ENCODE peak calls at places on chromosome 21, in nine cellular contexts. K is AG10803; G is thoracic aorta; D is OCI-LY7; L is heart left ventricle; Z is CD4-positive, CD25-positive, alpha-beta regulatory T cell; I is choroid plexus epithelial cell; N is suprapubic skin; S is HCT116. U is an unnamed sample.

GRCh38 chr21:25307489-25307888 is 299.8 kb downstream of the MRPL39 start:
- DNase-seq in L (no peak), K (peak; percentile 51), D (no peak), I (no peak), G (no peak), N (no peak), Z (no peak), S (no peak), U (no peak)

GRCh38 chr21:41228006-41228370 is 60.0 kb downstream of the BACE2 start:
- DNase-seq in Z (no peak), N (no peak), S (no peak), G (no peak), L (no peak), I (no peak), D (no peak), K (no peak), U (peak; percentile 70)

GRCh38 chr21:30227633-30228404 is 11.9 kb upstream of the CLDN8 start:
- DNase-seq in L (no peak), Z (no peak), I (peak; percentile 98), D (no peak), S (no peak), N (no peak), G (no peak), K (peak; percentile 86), U (no peak)

GRCh38 chr21:38219049-38219628 is 37.7 kb upstream of the KCNJ15 start:
- DNase-seq in Z (peak; percentile 59), I (peak; percentile 90), K (peak; percentile 76), S (peak; percentile 21), D (peak; percentile 53), L (peak; percentile 68), G (peak; percentile 54), N (peak; percentile 87), U (peak; percentile 67)

GRCh38 chr21:44375686-44376320 is 22.4 kb downstream of the TRPM2 start:
- DNase-seq in G (no peak), Z (no peak), N (no peak), L (no peak), S (no peak), I (no peak), D (no peak), K (no peak), U (no peak)

GRCh38 chr21:27269646-27270045 is 302.8 kb upstream of the ADAMTS5 start:
- DNase-seq in L (no peak), D (no peak), S (no peak), K (peak; percentile 93), Z (no peak), N (no peak), G (no peak), I (peak; percentile 95), U (no peak)

GRCh38 chr21:44532165-44532564 is 7.8 kb downstream of the KRTAP10-1 start:
- DNase-seq in N (no peak), I (no peak), K (no peak), G (no peak), S (no peak), L (peak; percentile 11), Z (no peak), D (no peak), U (no peak)

GRCh38 chr21:28445081-28445830 is 547.4 kb downstream of the LTN1 start:
- DNase-seq in G (no peak), K (peak; percentile 77), Z (no peak), S (no peak), I (peak; percentile 64), D (no peak), N (no peak), L (no peak), U (no peak)

GRCh38 chr21:28473530-28474225 is 519.0 kb downstream of the LTN1 start:
- DNase-seq in D (no peak), G (no peak), S (no peak), Z (no peak), L (no peak), K (peak; percentile 55), I (peak; percentile 77), N (no peak), U (no peak)

GRCh38 chr21:28442624-28443023 is 550.1 kb downstream of the LTN1 start:
- DNase-seq in Z (no peak), K (peak; percentile 97), L (no peak), N (no peak), S (no peak), G (no peak), I (peak; percentile 90), D (no peak), U (no peak)

GRCh38 chr21:28357743-28358142 is 634.9 kb downstream of the LTN1 start:
- DNase-seq in S (no peak), K (no peak), N (no peak), G (no peak), Z (no peak), I (peak; percentile 39), L (no peak), D (no peak), U (no peak)

DNA sequence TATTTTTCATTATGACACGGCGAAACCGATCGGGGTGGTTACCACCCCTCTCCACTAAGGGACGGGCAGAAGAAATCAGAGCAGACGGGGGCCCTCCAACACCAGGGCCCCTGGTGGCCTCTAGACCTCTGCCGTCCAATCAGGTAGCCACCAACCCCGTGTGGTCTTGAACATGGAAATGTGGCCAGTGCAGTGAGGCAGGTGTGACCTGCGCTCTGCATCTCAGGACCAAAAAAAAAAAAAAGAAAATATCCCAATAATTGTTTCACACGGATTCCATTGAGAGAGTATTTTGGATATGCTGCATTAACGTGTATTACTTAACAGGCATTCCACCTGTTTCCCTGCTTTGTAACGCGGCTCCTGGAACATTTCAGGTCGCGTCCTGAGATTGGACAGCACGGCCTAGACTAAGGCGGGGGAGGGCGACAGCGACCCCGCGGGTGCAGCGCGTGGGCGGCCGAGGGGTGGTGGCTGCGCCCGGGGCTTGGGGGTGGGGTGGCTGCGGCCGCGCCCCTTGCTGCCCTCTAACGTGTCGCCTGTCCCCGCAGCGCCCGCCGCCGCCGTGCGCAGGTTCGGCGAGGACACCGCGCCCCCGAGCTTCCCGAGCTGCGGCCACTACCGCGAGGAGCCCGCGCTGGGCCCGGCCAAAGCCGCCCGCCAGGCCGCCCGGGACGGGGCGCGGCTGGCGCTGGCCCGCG is 48.3 kb downstream of the SIM2 start:
- DNase-seq in Z (no peak), S (no peak), L (no peak), I (no peak), G (no peak), K (no peak), D (no peak), N (no peak), U (no peak)
- H3K4me3 ChIP-seq in Z (no peak overlapping the region), S (no peak overlapping the region), L (peak overlapping the region; percentile 44), I (peak overlapping the region; percentile 55), G (peak overlapping the region; percentile 44), K (peak overlapping the region; percentile 27), D (no peak overlapping the region), N (peak overlapping the region; percentile 48), U (no peak overlapping the region)

GRCh38 chr21:32576011-32576410 is 9.3 kb downstream of the TCP10L start:
- DNase-seq in S (no peak), K (no peak), Z (no peak), L (no peak), N (peak; percentile 56), D (no peak), G (no peak), I (no peak), U (no peak)

GRCh38 chr21:32572574-32573420 is 12.5 kb downstream of the TCP10L start:
- DNase-seq in L (no peak), Z (no peak), G (no peak), S (no peak), N (peak; percentile 77), K (no peak), D (peak; percentile 44), I (no peak), U (no peak)

GRCh38 chr21:32570456-32570855 is 14.9 kb downstream of the TCP10L start:
- DNase-seq in Z (no peak), I (no peak), D (no peak), S (no peak), L (no peak), G (no peak), K (no peak), N (no peak), U (no peak)

GRCh38 chr21:32578107-32578691 is 7.1 kb downstream of the TCP10L start:
- DNase-seq in D (peak; percentile 17), S (peak; percentile 18), G (no peak), I (peak; percentile 39), Z (peak; percentile 11), L (no peak), N (no peak), K (peak; percentile 5), U (peak; percentile 56)

DNA sequence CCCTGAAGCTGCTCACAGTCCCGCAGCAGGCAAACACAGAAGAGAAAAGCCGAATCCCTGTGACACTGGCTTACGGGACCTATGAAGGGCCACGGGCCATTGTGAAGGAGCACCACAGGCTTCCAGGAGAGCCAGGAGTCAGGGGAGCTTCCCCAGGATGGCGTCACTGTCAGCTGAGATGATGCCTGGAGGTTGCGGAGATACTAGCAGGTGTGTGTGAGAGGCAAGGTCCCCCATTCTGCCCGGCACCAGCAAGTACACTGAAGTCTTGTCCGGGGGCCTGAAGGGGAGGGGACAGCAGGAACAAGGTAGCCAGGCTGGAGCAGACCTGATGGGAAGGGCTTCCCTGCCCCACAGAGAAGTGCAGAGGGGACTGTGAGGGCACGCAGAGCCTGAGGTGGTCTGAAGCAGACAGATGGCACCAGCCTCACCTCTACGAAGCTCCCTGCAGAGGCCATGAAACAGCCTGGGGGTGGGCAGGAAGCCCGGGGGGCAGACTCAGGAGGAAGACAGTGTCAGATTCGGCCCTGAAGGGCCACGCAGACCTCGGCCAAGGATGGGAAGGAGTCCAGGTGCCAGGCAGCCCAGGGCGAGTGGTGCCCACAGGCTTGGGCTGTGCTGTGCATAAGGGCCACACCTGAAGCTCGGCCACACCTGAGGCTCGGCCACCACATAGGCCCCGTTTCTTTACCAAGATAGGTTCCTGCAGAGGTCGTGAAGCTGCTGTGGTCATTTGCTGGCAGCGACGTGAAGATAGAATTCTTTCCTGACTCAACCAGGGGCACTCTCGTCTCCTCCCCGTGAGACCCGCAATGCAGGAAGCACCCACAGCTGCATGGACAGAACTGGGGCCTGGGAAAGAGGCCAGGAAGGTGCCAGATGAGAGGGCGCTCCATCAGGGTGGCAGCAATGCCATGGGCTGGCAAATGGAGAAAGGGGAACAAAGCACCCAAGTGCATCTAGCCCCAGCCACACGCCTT is 10.1 kb downstream of the TCP10L start:
- DNase-seq in L (no peak), I (no peak), N (peak; percentile 41), G (no peak), S (no peak), K (no peak), Z (no peak), D (no peak), U (no peak)
- H3K4me3 ChIP-seq in L (no peak overlapping the region), I (no peak overlapping the region), N (no peak overlapping the region), G (no peak overlapping the region), S (no peak overlapping the region), K (no peak overlapping the region), Z (no peak overlapping the region), D (no peak overlapping the region), U (no peak overlapping the region)

GRCh38 chr21:15007716-15008296 is 57.0 kb downstream of the NRIP1 start:
- DNase-seq in I (no peak), G (no peak), N (no peak), Z (no peak), L (no peak), K (no peak), D (no peak), S (no peak), U (no peak)
- H3K4me3 ChIP-seq in I (no peak overlapping the region), G (no peak overlapping the region), N (no peak overlapping the region), Z (no peak overlapping the region), L (no peak overlapping the region), K (no peak overlapping the region), D (no peak overlapping the region), S (no peak overlapping the region), U (no peak overlapping the region)

DNA sequence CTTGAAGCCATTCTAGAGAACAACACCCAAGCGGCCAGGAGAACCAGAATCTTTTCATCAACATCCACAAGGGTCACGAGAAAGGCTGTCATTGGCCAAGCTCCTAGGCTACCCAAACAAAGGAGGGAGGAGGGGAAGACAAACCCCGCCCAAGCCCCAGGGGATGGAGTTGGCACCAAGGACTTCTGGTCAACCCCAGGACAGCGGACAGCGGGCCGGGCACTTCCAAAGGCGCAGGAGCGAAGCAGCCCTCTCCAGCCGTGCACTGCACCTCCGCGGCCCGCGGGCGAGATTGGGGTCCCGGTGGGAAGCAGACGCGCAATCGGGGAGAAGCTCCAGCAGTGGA is at the start of gene CLIC6:
- DNase-seq in L (no peak), S (no peak), Z (no peak), G (no peak), I (no peak), N (no peak), K (no peak), D (no peak), U (no peak)
- H3K4me3 ChIP-seq in L (peak within 1 kb of the TSS; percentile 41), S (no peak within 1 kb of the TSS), Z (no peak within 1 kb of the TSS), G (peak within 1 kb of the TSS; percentile 67), I (no peak within 1 kb of the TSS), N (peak within 1 kb of the TSS; percentile 62), K (no peak within 1 kb of the TSS), D (no peak within 1 kb of the TSS), U (peak within 1 kb of the TSS; percentile 24)

U was measured in Jurkat, Clone E6-1.